ENCODE peak calls at places on chromosomes 1 and 21, in four cellular contexts. B, S, H and C are unnamed samples. For H3K27me3, the result is how much of the 10 kb centered on the place peaks cover.

GRCh38 chr1:78009836-78010235 is 5.1 kb downstream of the DNAJB4 start:
- DNase-seq in B (no peak), S (no peak), H (no peak), C (no peak)

GRCh38 chr1:206631085-206631509 is 4.2 kb upstream of the DYRK3 start:
- DNase-seq in B (no peak), S (peak), H (peak), C (no peak)

GRCh38 chr1:22829001-22829989 is 118.7 kb downstream of the EPHB2 start:
- DNase-seq in B (no peak), S (no peak), H (peak), C (no peak)

GRCh38 chr1:220137006-220137794 is 43.3 kb downstream of the IARS2 start:
- DNase-seq in B (no peak), S (no peak), H (no peak), C (no peak)

GRCh38 chr1:12475947-12476346 is 142.1 kb downstream of the DHRS3 start:
- DNase-seq in B (no peak), S (no peak), H (no peak), C (no peak)

GRCh38 chr1:163120372-163120771 is 51.2 kb downstream of the RGS4 start:
- DNase-seq in B (no peak), S (no peak), H (no peak), C (no peak)

GRCh38 chr1:59673575-59674467 is 140.9 kb upstream of the HOOK1 start:
- DNase-seq in B (peak), S (no peak), H (peak), C (no peak)

GRCh38 chr1:186806477-186806876 is 22.3 kb upstream of the PLA2G4A start:
- DNase-seq in B (no peak), S (no peak), H (peak), C (no peak)

GRCh38 chr1:18170444-18170843 is 62.8 kb downstream of the IGSF21 start:
- DNase-seq in B (no peak), S (no peak), H (no peak), C (no peak)

GRCh38 chr1:36328713-36329112 is 5.3 kb upstream of the EVA1B start:
- DNase-seq in B (no peak), S (no peak), H (no peak), C (no peak)

GRCh38 chr1:157403203-157403602 is 149.1 kb downstream of the FCRL5 start:
- DNase-seq in B (no peak), S (no peak), H (peak), C (no peak)

GRCh38 chr1:174074757-174075156 is 52.6 kb upstream of the RC3H1 start:
- DNase-seq in B (no peak), S (no peak), H (peak), C (no peak)

GRCh38 chr1:61226791-61227567 is 144.6 kb downstream of the NFIA start:
- DNase-seq in B (no peak), S (no peak), H (peak), C (no peak)

GRCh38 chr1:53616927-53617326 is 122.0 kb downstream of the GLIS1 start:
- DNase-seq in B (peak), S (no peak), H (no peak), C (peak)

GRCh38 chr1:115069626-115070308 is 19.5 kb downstream of the TSPAN2 start:
- DNase-seq in B (no peak), S (no peak), H (peak), C (no peak)

GRCh38 chr1:6178751-6179563 is 1.2 kb downstream of the CHD5 start:
- DNase-seq in B (peak), S (no peak), H (no peak), C (no peak)

GRCh38 chr1:91913018-91913417 is 27.1 kb upstream of the TGFBR3 start:
- DNase-seq in B (no peak), S (no peak), H (no peak), C (no peak)

GRCh38 chr1:175597206-175597605 is 146.2 kb downstream of the TNR start:
- DNase-seq in B (no peak), S (no peak), H (peak), C (no peak)

GRCh38 chr1:196355206-196355786 is 252.9 kb downstream of the KCNT2 start:
- DNase-seq in B (no peak), S (no peak), H (peak), C (no peak)

GRCh38 chr1:29875557-29876028 is 639.3 kb downstream of the PTPRU start:
- DNase-seq in B (no peak), S (no peak), H (peak), C (no peak)

GRCh38 chr21:41684381-41685245 is 82.2 kb downstream of the RIPK4 start:
- DNase-seq in B (peak), S (no peak), H (peak), C (peak)

DNA sequence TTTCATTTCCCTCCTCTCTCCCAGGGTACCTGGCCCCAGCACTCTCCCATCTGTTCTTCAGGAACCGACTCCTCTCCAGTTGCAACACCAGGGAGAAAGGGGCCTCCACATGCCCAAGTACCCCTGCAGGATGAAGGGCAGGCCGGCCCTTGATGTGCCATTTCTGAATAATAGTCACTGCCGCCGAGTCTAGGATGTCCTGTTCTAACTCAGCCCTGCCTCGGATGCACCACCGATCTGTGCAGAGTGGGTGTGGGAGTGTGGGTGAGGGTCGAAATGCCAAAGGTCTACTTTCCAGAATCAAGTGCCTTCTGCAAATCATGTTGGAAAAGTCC is 25.4 kb upstream of the SPSB1 start:
- DNase-seq in B (no peak), S (no peak), H (no peak), C (no peak)
- H3K27ac ChIP-seq in B (no peak), S (no peak), H (no peak), C (peak)

DNA sequence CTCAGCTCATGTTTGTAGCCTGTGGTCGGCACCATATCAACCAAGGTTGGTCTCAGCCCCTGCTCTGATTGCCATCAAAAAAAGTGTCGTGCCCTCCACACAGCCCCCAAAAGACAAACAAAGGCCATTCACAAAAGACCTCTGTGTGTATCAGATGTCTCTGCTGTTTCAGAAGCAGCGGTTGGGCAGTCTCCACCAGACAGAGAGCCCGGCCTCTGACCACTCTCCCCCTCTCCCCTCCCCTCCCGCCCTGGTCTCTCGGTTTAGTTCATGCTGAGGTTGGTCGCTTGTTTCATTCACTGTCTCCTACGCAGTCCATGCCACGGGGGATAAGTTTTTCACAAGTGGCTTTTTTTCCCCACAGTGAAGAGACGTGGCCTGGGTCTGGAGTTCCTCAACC is 27.1 kb downstream of the ACTA1 start:
- DNase-seq in B (no peak), S (no peak), H (no peak), C (no peak)
- H3K27me3 ChIP-seq in B (half or more), S (half or more), H (under half), C (under half)

DNA sequence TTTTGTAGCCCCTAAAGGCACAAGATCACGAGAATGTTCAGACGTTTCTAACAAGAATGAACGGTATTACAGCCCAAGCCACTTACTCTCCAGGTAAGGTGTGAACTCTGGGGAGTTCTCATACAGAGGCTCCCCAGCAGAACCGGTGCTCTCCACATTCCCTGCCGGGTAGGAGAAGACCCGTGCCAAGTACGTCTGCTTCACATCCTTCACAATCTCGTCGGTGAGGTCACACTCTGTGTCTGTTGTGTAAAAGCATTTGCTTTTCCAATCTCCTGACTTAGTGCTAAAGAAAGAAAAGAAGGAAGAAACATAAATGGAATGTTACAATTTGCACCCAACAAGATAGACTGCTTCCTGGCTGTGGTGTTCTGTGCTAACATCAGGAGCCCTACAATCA is 5.7 kb downstream of the F3 start:
- DNase-seq in B (no peak), S (no peak), H (no peak), C (no peak)
- H3K27ac ChIP-seq in B (no peak), S (peak), H (no peak), C (no peak)

DNA sequence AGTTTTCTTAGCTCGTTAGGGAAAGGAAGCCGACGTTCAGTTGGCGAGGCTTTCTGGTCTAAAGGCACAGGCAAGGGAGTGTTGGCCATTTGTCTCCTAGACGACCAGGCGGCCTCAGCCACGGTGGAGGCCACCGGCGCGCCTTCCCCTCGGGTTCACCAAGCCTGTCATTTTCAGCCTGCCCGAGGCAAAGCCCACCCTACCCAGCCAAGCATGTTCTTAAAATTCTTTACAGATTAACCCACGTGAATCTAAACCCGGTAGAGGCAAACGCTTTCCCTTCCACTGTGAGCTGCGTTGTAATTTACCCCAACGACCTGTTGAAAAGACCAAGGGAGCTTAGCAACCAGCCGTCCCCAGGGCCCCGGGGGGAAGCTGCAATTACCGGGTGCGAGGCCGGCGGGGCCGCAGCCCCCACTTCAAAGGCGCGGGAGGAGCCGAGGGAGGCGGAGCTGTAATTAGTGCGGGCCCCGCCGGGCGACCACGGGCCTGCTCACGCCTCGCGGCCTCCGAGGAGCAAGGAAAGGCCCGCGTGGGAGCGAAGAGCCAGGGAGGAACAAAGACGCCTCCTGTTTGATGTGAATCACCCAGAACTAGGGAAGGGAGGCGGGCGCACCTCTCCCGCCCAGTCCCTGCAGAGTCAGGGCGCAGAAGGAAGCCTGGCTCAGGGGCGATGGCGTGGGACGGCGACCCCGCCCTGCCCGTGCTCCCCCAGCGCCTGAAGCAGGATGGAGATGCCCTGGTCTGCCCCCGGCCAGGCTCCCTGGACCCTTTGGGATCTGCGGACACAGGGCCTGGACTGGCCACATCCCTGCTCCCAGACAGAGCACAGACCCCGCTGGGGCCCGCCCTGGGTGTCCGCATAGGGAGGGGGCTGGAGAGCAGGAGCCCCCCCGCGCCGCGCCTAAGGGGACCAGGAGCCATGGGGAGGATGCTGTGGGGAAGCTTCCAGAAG is 12.1 kb upstream of the TSPEAR start:
- DNase-seq in B (no peak), S (no peak), H (no peak), C (no peak)
- H3K27me3 ChIP-seq in B (half or more), S (half or more), H (half or more), C (half or more)

DNA sequence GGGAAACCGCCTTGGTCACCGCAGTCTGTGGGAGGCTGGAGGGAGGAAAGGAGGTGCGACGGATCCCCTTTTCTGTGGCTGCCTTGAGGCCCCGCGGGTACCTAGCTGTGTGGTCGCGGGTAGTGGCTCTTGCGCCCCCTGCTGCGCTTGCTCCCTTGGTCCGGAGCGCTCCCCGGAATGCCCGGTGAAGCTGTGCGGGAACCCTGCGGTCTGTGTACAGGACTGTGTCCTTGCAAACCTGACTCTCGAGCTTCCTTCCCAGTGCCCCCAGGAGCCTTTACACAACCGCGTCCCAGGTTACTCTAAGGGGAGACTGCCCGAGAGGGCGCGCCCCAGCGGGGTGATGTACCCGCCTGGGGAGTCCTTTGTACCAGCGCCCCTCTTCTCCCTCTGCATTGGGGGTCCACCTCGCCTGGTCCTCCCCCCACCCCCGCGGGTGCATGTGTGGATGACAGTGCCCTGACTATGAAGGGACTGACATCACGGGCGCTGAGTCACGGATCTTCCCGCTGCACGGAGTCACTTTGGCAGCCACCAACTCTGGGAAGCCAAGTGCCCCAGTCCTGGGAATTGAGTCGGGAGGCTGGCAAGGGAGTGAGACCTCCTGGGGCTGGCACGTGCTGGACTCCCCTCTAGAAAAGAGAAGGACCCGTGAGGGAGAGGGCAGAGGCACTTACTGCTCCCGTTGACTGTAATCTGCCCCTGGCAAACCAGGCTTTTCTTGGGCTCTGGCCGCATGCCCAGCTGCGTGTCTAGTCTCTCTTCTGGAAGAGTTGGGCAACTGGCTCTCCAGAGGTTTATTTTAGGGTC is 824 bp downstream of the IL6R start:
- DNase-seq in B (peak), S (peak), H (peak), C (peak)
- H3K27ac ChIP-seq in B (peak), S (peak), H (peak), C (peak)

GRCh38 chr1:62981434-62981833 is 197.5 kb downstream of the ATG4C start:
- DNase-seq in B (no peak), S (no peak), H (no peak), C (no peak)
- H3K27me3 ChIP-seq in B (under half), S (under half), H (under half), C (under half)